ENCODE peak calls at places on chromosomes 16 and 17, in five cellular contexts. W, R, X, Q and F are unnamed samples.

GRCh38 chr17:69344939-69345338 is 18.0 kb upstream of the ABCA5 start:
- DNase-seq in W (no peak), R (no peak), X (no peak), Q (no peak), F (no peak)

GRCh38 chr17:80866050-80866793 is 125.4 kb upstream of the CHMP6 start:
- DNase-seq in W (peak), R (peak), X (peak), Q (peak), F (peak)

GRCh38 chr17:5283531-5284315 is 1.6 kb downstream of the RABEP1 start:
- DNase-seq in W (no peak), R (no peak), X (peak), Q (no peak), F (no peak)

GRCh38 chr17:57455063-57455914 is 199.0 kb downstream of the MSI2 start:
- DNase-seq in W (no peak), R (no peak), X (no peak), Q (no peak), F (peak)

GRCh38 chr17:40664582-40665333 is at the start of gene KRT222:
- DNase-seq in W (no peak), R (no peak), X (no peak), Q (no peak), F (no peak)

GRCh38 chr16:28531777-28532744 is 6.7 kb downstream of the NUPR1 start:
- DNase-seq in W (peak), R (peak), X (no peak), Q (no peak), F (no peak)

GRCh38 chr17:63275968-63276349 is 170.1 kb downstream of the CYB561 start:
- DNase-seq in W (peak), R (no peak), X (no peak), Q (no peak), F (no peak)

GRCh38 chr16:88814144-88814502 is 2.4 kb upstream of the APRT start:
- DNase-seq in W (no peak), R (no peak), X (no peak), Q (no peak), F (no peak)

GRCh38 chr17:43878260-43879082 is 28.9 kb downstream of the MPP2 start:
- DNase-seq in W (peak), R (peak), X (peak), Q (peak), F (peak)

GRCh38 chr17:37490022-37490587 is 414 bp downstream of the DUSP14 start:
- DNase-seq in W (peak), R (peak), X (peak), Q (peak), F (peak)

GRCh38 chr17:42608692-42609181 is 437 bp downstream of the RETREG3 start:
- DNase-seq in W (peak), R (peak), X (no peak), Q (peak), F (no peak)

GRCh38 chr17:14843086-14843795 is 421.9 kb downstream of the PMP22 start:
- DNase-seq in W (no peak), R (no peak), X (no peak), Q (no peak), F (no peak)

GRCh38 chr17:52383493-52384100 is 225.1 kb upstream of the CA10 start:
- DNase-seq in W (peak), R (no peak), X (peak), Q (no peak), F (no peak)

GRCh38 chr17:40530988-40531971 is 29.9 kb upstream of the TNS4 start:
- DNase-seq in W (no peak), R (peak), X (no peak), Q (peak), F (peak)

GRCh38 chr16:49857423-49858181 is 1.7 kb upstream of the ZNF423 start:
- DNase-seq in W (peak), R (peak), X (peak), Q (peak), F (peak)
- TF ChIP-seq CTCF in W (peak), R (peak), X (peak), Q (peak), F (peak)

DNA sequence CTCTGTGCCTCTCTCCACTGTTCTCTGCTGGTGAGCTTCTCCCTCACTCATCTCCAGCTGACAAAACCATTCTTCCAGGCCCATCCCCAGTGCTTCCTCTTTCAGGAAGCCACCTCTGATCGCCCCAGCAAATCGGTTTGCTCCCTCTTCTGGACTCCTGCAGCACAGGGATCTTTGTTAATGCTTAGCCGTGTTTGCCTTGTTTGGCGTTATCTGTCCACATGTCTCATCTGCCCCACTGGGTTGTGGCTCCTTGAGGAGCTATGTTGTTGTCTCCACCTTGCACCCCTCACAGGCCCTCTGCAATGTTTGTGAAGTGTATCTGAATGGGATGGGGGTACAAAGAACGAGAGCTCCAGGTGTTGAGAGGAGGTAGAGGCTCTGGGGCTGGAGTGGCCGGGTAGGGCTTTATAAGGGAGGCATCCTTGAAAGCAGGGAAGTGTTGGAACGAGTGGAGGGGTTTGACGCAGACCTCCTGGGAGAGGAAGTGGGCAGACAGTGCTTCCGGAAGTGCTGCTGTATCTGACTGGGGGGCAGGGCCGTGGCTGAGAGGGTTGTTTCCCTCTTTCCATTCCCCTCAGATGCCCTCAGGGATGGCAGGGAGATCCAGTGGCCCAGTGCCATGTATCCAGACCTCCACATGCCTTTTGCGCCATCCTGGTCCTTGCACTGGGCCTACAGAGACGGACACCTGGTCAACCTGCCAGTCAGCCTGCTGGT is 27.8 kb downstream of the CASKIN2 start:
- DNase-seq in W (no peak), R (peak), X (no peak), Q (peak), F (no peak)
- TF ChIP-seq CTCF in W (no peak), R (no peak), X (no peak), Q (no peak), F (no peak)

GRCh38 chr16:46803373-46803772 is 27.6 kb downstream of the C16orf87 start:
- DNase-seq in W (no peak), R (no peak), X (no peak), Q (no peak), F (no peak)

GRCh38 chr16:46800494-46800893 is 30.5 kb downstream of the C16orf87 start:
- DNase-seq in W (no peak), R (no peak), X (no peak), Q (no peak), F (no peak)

GRCh38 chr16:46796764-46797269 is 34.2 kb downstream of the C16orf87 start:
- DNase-seq in W (no peak), R (no peak), X (no peak), Q (no peak), F (no peak)

DNA sequence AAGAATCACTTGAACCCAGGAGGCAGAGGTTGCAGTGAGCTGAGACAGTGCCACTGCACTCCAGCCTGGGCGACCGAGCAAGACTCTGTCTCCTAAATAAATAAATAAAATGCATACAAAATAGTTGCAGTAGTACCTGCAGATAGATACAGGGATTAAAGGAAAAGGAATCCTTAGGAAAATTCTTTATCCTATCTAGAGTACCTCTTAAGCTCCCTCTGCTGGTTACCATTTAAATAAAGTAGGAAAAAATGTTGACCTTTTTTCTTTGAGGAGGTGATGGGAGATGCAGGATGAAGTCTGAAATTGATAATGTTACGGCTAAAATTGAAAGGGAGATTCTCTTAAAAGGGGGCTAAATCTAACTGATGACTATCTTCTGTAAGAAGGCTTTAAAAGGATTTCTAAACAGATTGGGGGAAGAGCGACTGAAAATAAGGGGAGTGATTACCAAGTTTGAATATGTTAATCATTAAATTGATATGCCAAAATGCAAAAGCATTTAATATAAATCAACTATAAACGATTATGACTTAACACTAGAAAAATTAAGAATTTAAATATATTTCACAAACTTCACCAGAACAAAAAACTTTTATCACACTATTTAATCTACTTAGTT is 29.4 kb downstream of the C16orf87 start:
- DNase-seq in W (peak), R (no peak), X (peak), Q (no peak), F (no peak)
- TF ChIP-seq CTCF in W (peak), R (peak), X (peak), Q (peak), F (no peak)

DNA sequence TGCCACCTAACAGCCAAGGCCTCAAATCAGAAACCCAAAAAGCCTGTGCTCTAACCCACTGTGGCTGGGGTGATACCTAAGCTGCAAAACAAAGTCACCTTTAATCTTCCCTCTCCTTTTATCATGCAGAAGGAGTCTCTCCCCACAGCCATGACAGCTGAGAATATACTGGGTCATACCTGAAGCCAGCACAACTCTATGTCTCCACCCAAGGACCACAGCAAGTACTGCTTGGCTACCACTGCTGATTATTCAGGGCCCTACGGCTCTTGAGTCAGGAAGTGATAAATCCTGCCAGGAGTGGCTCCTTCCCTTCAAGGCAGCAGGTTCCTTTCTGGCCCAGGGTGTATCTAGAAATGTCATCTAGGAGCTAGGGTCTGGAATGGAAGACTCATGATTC is 151.5 kb upstream of the TOM1L1 start:
- DNase-seq in W (no peak), R (no peak), X (no peak), Q (no peak), F (no peak)
- TF ChIP-seq CTCF in W (no peak), R (no peak), X (no peak), Q (no peak), F (no peak)

GRCh38 chr16:23433261-23433920 is 19.6 kb downstream of the COG7 start:
- DNase-seq in W (no peak), R (no peak), X (no peak), Q (no peak), F (no peak)

GRCh38 chr16:23428351-23428750 is 24.6 kb downstream of the COG7 start:
- DNase-seq in W (peak), R (no peak), X (no peak), Q (no peak), F (no peak)

GRCh38 chr16:23435500-23435899 is 17.5 kb downstream of the COG7 start:
- DNase-seq in W (peak), R (peak), X (peak), Q (peak), F (no peak)

GRCh38 chr16:23434380-23434779 is 18.6 kb downstream of the COG7 start:
- DNase-seq in W (peak), R (no peak), X (peak), Q (no peak), F (no peak)

DNA sequence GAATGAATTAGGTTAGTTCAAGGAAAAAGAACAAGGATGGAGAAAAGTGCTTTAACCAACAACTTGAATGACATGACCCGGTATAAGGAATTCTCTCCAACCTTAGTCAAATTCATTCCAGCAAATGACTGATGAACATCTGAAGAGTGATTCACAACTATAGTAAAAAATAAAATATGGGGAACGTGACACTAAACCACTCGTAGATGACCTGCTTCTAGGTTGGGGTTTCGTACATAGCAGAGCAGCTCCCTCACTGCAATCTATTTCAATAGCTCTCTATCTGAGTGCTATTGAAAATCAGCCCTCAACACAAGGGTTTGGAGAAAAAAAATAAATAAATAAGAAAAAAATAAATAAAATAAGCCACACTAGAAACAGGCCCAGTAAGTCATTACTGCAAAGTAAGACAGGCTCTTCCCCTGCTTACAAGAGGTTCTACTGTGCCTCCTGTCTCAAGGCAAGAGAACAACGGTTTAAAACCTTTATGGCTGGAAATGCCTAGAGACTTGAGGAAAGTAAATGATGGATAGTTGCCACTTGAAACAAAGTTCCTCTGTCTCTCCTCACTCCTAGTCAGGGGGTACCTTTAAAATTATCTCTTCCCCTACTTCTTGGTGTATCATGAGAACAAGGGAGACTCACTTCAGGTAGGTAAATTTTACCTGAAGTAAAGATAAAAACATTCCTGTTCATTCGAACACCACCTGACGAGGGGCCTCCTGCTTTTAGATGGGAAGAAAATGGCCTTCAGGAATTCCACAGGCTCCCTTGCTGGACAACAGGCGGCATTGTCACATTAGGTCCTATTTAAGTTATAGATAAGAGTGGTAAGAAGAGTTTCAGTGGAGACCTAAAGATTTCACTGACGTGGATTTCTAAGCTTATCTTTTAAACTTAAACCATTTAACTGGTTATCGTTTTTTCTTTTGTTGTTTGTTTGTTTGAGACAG is 20.5 kb downstream of the COG7 start:
- DNase-seq in W (no peak), R (no peak), X (no peak), Q (no peak), F (no peak)
- TF ChIP-seq CTCF in W (no peak), R (no peak), X (peak), Q (no peak), F (no peak)

GRCh38 chr17:72539981-72540897 is 419.4 kb downstream of the SOX9 start:
- DNase-seq in W (peak), R (peak), X (peak), Q (peak), F (peak)
- TF ChIP-seq CTCF in W (peak), R (peak), X (peak), Q (peak), F (peak)

DNA sequence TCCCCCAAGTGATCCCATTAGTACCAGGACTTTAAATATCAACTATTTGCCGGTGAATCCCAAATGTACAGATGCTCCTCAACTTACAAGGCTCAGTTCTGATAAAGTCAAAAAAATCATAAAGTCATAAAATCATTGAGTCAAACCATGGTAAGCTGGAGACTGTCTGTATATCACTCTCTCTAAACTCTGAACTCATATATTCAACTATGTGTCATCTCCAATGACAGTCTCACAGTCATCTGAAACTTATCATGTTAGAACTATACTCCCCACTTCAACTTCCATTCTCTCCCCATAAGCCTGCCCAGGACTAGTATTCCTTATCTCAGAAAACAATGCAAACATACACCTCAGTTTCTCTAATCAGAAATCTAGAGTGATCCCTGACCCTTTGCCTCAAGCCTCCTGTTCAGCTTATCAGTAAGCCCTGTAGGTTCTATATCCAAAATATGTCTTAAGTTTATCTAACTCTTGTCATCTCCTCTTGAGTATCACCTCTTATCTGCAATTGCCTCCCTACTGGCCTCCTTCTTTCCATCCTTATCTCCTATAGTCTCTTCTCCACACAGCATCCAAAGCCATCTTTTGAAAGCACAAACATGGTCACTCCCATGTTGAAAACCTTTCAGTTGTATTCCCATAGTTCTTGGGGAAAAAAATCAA is 55.0 kb downstream of the SSH2 start:
- DNase-seq in W (no peak), R (no peak), X (no peak), Q (no peak), F (no peak)
- TF ChIP-seq CTCF in W (no peak), R (no peak), X (no peak), Q (no peak), F (no peak)

GRCh38 chr16:68097088-68097487 is 11.9 kb downstream of the NFATC3 start:
- DNase-seq in W (no peak), R (no peak), X (no peak), Q (no peak), F (no peak)

GRCh38 chr16:68094614-68094934 is 9.4 kb downstream of the NFATC3 start:
- DNase-seq in W (no peak), R (no peak), X (no peak), Q (no peak), F (no peak)

GRCh38 chr16:68097895-68098294 is 12.7 kb downstream of the NFATC3 start:
- DNase-seq in W (no peak), R (no peak), X (no peak), Q (no peak), F (no peak)

GRCh38 chr16:68093816-68094613 is 8.8 kb downstream of the NFATC3 start:
- DNase-seq in W (peak), R (no peak), X (no peak), Q (no peak), F (no peak)

GRCh38 chr16:68096491-68096890 is 11.3 kb downstream of the NFATC3 start:
- DNase-seq in W (no peak), R (no peak), X (no peak), Q (no peak), F (no peak)
- TF ChIP-seq CTCF in W (no peak), R (no peak), X (no peak), Q (no peak), F (no peak)

GRCh38 chr17:10879110-10879509 is 41.2 kb upstream of the PIRT start:
- DNase-seq in W (no peak), R (no peak), X (no peak), Q (no peak), F (no peak)
- TF ChIP-seq CTCF in W (peak), R (no peak), X (no peak), Q (no peak), F (no peak)